ENCODE peak calls at places on chromosomes 4 and X, in ten cellular contexts. L, Y, C, T, K, M, Q, S, N and Z are unnamed samples.

GRCh38 chr4:5082381-5082780 is 31.1 kb downstream of the STK32B start:
- DNase-seq in Q (no peak), N (no peak), K (no peak), M (no peak), S (peak), Y (no peak), C (no peak), L (no peak), T (no peak), Z (no peak)

GRCh38 chrX:130575831-130576404 is 174.1 kb downstream of the RBMX2 start:
- DNase-seq in N (peak), C (no peak), L (no peak), S (peak), Q (no peak), K (no peak), M (peak), Y (peak), T (peak), Z (peak)

GRCh38 chrX:134533952-134534351 is 74.0 kb downstream of the HPRT1 start:
- DNase-seq in K (no peak), Y (no peak), S (no peak), L (no peak), Q (no peak), M (no peak), N (no peak), T (no peak), C (no peak), Z (no peak)

GRCh38 chrX:136166221-136166855 is 19.0 kb downstream of the FHL1 start:
- DNase-seq in K (no peak), C (no peak), Q (no peak), M (no peak), L (no peak), Y (peak), S (peak), T (peak), N (no peak), Z (no peak)

GRCh38 chr4:7964890-7965662 is 25.4 kb upstream of the AFAP1 start:
- DNase-seq in L (no peak), S (no peak), N (no peak), Q (no peak), Y (peak), K (no peak), T (peak), M (no peak), C (no peak), Z (no peak)

GRCh38 chr4:142818009-142818408 is 28.1 kb downstream of the INPP4B start:
- DNase-seq in T (peak), C (no peak), Y (peak), Q (no peak), N (no peak), S (peak), L (no peak), K (no peak), M (no peak), Z (no peak)

GRCh38 chr4:83855044-83855443 is 319.1 kb downstream of the GPAT3 start:
- DNase-seq in L (no peak), N (no peak), C (no peak), Y (peak), K (peak), S (peak), Q (no peak), T (peak), M (no peak), Z (no peak)

GRCh38 chr4:185141777-185142176 is 1.3 kb upstream of the SLC25A4 start:
- DNase-seq in N (no peak), M (no peak), K (no peak), C (no peak), Y (no peak), L (no peak), S (no peak), T (no peak), Q (no peak), Z (no peak)

GRCh38 chr4:140807491-140808257 is 51.5 kb upstream of the TBC1D9 start:
- DNase-seq in T (peak), C (no peak), Q (no peak), L (no peak), Y (no peak), N (no peak), M (no peak), S (peak), K (peak), Z (no peak)

GRCh38 chrX:151031365-151031975 is 48.3 kb downstream of the HMGB3 start:
- DNase-seq in N (no peak), Q (no peak), K (no peak), Y (no peak), T (no peak), L (no peak), M (no peak), C (no peak), S (no peak), Z (no peak)

GRCh38 chrX:107483976-107484726 is 34.7 kb downstream of the FRMPD3 start:
- DNase-seq in Y (peak), N (no peak), S (peak), M (peak), L (no peak), Q (no peak), C (no peak), K (no peak), T (peak), Z (peak)

GRCh38 chr4:101288365-101289145 is 58.8 kb downstream of the PPP3CA start:
- DNase-seq in K (no peak), Y (peak), C (no peak), S (no peak), N (no peak), M (no peak), T (no peak), Q (no peak), L (no peak), Z (no peak)

GRCh38 chr4:168082379-168082778 is 10.0 kb upstream of the ANXA10 start:
- DNase-seq in K (no peak), S (no peak), Q (no peak), M (no peak), C (no peak), N (no peak), T (no peak), L (no peak), Y (no peak), Z (no peak)

GRCh38 chr4:146243141-146243882 is 29.0 kb downstream of the REELD1 start:
- DNase-seq in S (no peak), C (no peak), Y (peak), K (no peak), M (no peak), N (no peak), T (no peak), Q (no peak), L (peak), Z (no peak)

GRCh38 chr4:119659576-119659975 is 31.0 kb upstream of the PDE5A start:
- DNase-seq in L (no peak), M (no peak), C (no peak), Y (no peak), Q (no peak), S (peak), T (peak), K (peak), N (no peak), Z (no peak)

GRCh38 chr4:22850630-22851029 is 157.9 kb downstream of the GBA3 start:
- DNase-seq in Y (no peak), S (no peak), K (no peak), M (no peak), N (no peak), L (no peak), Q (no peak), T (no peak), C (no peak), Z (no peak)

GRCh38 chr4:57061395-57061794 is 48.8 kb downstream of the IGFBP7 start:
- DNase-seq in C (no peak), N (no peak), M (no peak), Y (no peak), K (no peak), L (no peak), S (no peak), Q (no peak), T (peak), Z (no peak)

GRCh38 chr4:14566518-14566917 is 435.8 kb upstream of the CPEB2 start:
- DNase-seq in C (no peak), Q (no peak), S (peak), Y (peak), T (peak), M (no peak), K (no peak), N (no peak), L (no peak), Z (no peak)

DNA sequence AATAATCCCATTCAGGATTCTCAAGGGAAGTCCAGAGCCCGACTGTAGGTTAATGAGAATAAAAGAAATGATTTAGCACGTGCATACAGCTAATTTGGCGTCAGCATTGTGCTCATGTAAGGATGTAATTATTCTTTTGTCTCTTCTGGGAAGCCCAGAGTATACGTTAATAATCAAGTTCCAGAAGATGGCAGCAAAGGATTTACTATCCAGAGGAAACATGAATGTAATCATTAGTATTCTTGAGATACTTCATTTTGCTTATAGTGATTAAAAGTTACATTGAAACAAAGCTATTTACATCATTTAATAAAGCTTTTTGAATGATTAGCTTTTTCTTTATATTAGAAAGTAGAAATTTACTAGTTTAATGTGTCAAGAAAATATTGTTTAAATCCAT is 27.1 kb upstream of the MAP9 start:
- DNase-seq in T (peak), Q (no peak), L (no peak), M (no peak), S (peak), Y (peak), K (no peak), N (no peak), C (no peak), Z (no peak)
- TF ChIP-seq CTCF in T (no peak), Q (no peak), L (no peak), M (peak), S (peak), Y (peak), K (peak), N (peak), C (no peak), Z (no peak)

GRCh38 chr4:100114909-100115308 is 75.4 kb downstream of the DDIT4L start:
- DNase-seq in Y (no peak), L (no peak), M (no peak), K (no peak), T (no peak), C (no peak), Q (no peak), N (no peak), S (no peak), Z (no peak)

GRCh38 chr4:100113732-100114131 is 76.5 kb downstream of the DDIT4L start:
- DNase-seq in Q (no peak), L (no peak), S (no peak), C (no peak), Y (no peak), K (no peak), M (no peak), T (no peak), N (no peak), Z (no peak)

GRCh38 chr4:100118213-100118612 is 72.1 kb downstream of the DDIT4L start:
- DNase-seq in N (no peak), K (no peak), T (peak), C (no peak), M (no peak), Q (no peak), L (no peak), Y (peak), S (no peak), Z (no peak)

GRCh38 chr4:100117749-100118148 is 72.5 kb downstream of the DDIT4L start:
- DNase-seq in N (no peak), Q (no peak), T (peak), Y (no peak), M (no peak), C (no peak), S (no peak), K (no peak), L (no peak), Z (no peak)
- TF ChIP-seq CTCF in N (no peak), Q (no peak), T (peak), Y (peak), M (no peak), C (no peak), S (peak), K (peak), L (no peak), Z (no peak)

DNA sequence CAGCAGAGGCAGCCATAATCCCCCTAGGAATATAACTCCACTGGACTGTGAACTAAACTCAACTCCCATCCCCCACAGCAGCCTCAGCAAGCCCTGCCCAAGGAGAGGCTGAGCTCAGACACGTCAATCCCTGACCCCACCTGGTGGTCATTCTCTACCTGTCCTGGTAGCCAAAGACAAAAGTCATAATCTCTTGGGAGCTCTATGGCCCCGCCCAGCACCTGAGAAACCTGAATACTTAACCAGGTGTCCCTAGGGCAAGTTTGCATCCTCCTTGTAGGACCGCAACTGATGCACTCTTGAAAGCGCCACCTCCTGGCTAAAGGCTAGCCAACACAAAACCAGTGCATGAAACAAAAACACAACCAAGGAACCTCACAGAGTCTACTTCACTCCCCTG is 18.4 kb downstream of the CT47B1 start:
- DNase-seq in C (no peak), N (no peak), T (no peak), Y (peak), M (no peak), Q (no peak), L (no peak), S (no peak), K (no peak), Z (no peak)
- TF ChIP-seq CTCF in C (no peak), N (peak), T (no peak), Y (peak), M (no peak), Q (no peak), L (no peak), S (peak), K (no peak), Z (no peak)

GRCh38 chr4:66681962-66682361 is 863.3 kb downstream of the CENPC start:
- DNase-seq in K (no peak), Y (peak), Q (no peak), L (no peak), N (no peak), C (no peak), T (peak), S (peak), M (no peak), Z (no peak)

GRCh38 chr4:66691101-66691500 is 854.2 kb downstream of the CENPC start:
- DNase-seq in T (no peak), Y (no peak), L (no peak), S (no peak), M (no peak), K (no peak), N (no peak), Q (no peak), C (no peak), Z (no peak)

GRCh38 chr4:66688674-66689073 is 856.6 kb downstream of the CENPC start:
- DNase-seq in Q (no peak), Y (peak), N (no peak), T (peak), S (peak), C (no peak), L (no peak), M (no peak), K (no peak), Z (no peak)

GRCh38 chr4:66687393-66687971 is 857.8 kb downstream of the CENPC start:
- DNase-seq in S (no peak), T (no peak), K (no peak), L (no peak), C (no peak), Y (no peak), M (no peak), Q (no peak), N (no peak), Z (no peak)
- TF ChIP-seq CTCF in S (no peak), T (no peak), K (no peak), L (no peak), C (no peak), Y (no peak), M (no peak), Q (no peak), N (no peak), Z (no peak)

DNA sequence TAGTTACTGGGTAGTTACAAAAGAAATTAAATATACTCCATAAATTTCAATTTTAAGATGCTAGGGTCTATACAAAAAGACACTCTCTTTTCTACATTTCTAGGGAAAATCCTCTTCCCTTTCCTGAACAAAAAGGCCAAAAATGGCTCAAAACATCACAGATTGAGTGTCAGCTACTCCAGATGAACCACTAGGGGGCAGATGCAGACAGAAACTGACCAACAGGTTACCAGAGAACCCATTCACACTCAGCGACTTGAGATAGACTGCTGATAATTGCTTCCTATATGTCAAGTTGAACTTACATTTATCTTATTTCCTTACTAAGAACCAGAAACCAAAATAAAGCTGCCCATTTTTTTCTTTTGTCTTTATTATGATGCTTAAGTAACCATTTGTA is 83.4 kb upstream of the MID1IP1 start:
- DNase-seq in Q (no peak), M (no peak), K (no peak), T (peak), C (no peak), N (no peak), S (peak), Y (peak), L (no peak), Z (no peak)
- TF ChIP-seq CTCF in Q (no peak), M (peak), K (peak), T (peak), C (no peak), N (peak), S (peak), Y (peak), L (no peak), Z (peak)

DNA sequence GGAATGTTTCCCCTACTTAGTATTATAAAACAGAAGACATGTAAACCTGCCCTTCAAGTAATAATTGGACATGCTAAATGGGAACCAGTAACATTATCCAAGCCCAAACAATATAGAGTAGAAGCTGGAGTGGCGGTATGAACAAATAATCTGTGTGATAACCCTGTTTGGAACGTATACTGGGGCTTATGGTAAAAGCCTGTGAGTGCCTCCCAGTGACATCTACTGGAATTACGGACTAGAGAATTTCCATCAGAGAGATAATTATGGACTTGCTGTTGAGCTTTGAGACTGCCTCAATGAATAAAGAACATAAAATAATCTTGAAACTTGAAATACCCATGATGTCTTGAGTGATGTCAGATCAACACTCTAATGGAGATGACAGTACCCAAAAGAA is 406.3 kb upstream of the GRIA3 start:
- DNase-seq in Q (no peak), K (no peak), L (no peak), S (no peak), T (peak), C (no peak), N (no peak), Y (peak), M (no peak), Z (no peak)
- TF ChIP-seq CTCF in Q (no peak), K (no peak), L (no peak), S (no peak), T (no peak), C (no peak), N (no peak), Y (peak), M (no peak), Z (no peak)

GRCh38 chrX:19986531-19986930 is 4.3 kb downstream of the BCLAF3 start:
- DNase-seq in T (no peak), K (no peak), S (no peak), L (no peak), M (no peak), Y (no peak), N (no peak), Q (no peak), C (no peak), Z (no peak)

GRCh38 chrX:19990225-19990518 is 689 bp downstream of the BCLAF3 start:
- DNase-seq in C (no peak), L (no peak), Y (no peak), K (no peak), S (no peak), Q (no peak), T (no peak), N (no peak), M (peak), Z (no peak)

GRCh38 chrX:19990519-19991349 is at the start of gene BCLAF3:
- DNase-seq in T (peak), M (peak), K (peak), S (peak), Y (peak), Q (peak), C (peak), L (peak), N (peak), Z (peak)

GRCh38 chrX:19991350-19991718 is 473 bp upstream of the BCLAF3 start:
- DNase-seq in L (no peak), Q (no peak), S (no peak), Y (no peak), M (no peak), K (no peak), N (no peak), T (no peak), C (no peak), Z (no peak)

DNA sequence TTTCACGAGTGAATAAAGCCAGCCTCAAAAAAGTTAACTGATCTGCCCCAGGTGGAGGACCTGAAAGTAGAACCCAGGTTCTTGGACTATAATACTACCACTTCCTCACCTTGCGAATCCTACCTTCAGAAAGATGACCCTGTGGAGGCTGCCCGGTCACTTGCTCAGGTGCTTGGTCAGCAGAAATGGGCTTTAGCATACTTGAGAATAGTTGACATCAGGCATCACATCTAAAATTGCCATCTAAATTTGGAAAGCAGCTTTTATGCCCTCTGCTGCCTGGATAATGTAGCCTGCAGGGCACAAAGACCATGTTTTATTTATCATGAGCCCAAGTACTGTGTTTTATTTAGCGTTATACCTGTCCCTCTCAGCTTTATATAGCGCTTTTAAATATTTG is 3.0 kb downstream of the BCLAF3 start:
- DNase-seq in L (no peak), Q (no peak), S (no peak), T (no peak), C (no peak), Y (no peak), M (no peak), K (no peak), N (no peak), Z (no peak)
- TF ChIP-seq CTCF in L (no peak), Q (no peak), S (no peak), T (no peak), C (no peak), Y (no peak), M (no peak), K (no peak), N (no peak), Z (no peak)

GRCh38 chr4:135032670-135033069 is 831.1 kb upstream of the PABPC4L start:
- DNase-seq in C (no peak), L (no peak), Y (no peak), T (no peak), S (no peak), N (no peak), Q (no peak), K (no peak), M (no peak), Z (no peak)
- TF ChIP-seq CTCF in C (no peak), L (no peak), Y (no peak), T (no peak), S (no peak), N (no peak), Q (no peak), K (no peak), M (no peak), Z (no peak)